ENCODE peak calls at places on chromosomes 7 and 10, in six cellular contexts. Y is SK-N-SH, D is astrocyte, X is MM.1S, C is HepG2, R is fibroblast of lung. F is an unnamed sample.

GRCh38 chr10:82576093-82576492 is 701.1 kb downstream of the NRG3 start:
- DNase-seq in Y (no peak), D (no peak), X (no peak), C (no peak), R (no peak), F (no peak)

GRCh38 chr10:124315599-124316270 is 103.0 kb downstream of the OAT start:
- DNase-seq in Y (no peak), D (no peak), X (no peak), C (no peak), R (no peak), F (no peak)

GRCh38 chr10:69801094-69801433 is 642 bp upstream of the COL13A1 start:
- DNase-seq in Y (peak; percentile 73), D (no peak), X (peak; percentile 40), C (peak; percentile 10), R (peak; percentile 62), F (peak; percentile 70)

GRCh38 chr10:3098689-3099088 is 31.3 kb downstream of the PFKP start:
- DNase-seq in Y (no peak), D (no peak), X (no peak), C (no peak), R (no peak), F (no peak)

GRCh38 chr10:3584926-3585784 is 199.9 kb downstream of the KLF6 start:
- DNase-seq in Y (no peak), D (no peak), X (no peak), C (no peak), R (no peak), F (no peak)

GRCh38 chr7:42407828-42408227 is 170.8 kb upstream of the GLI3 start:
- DNase-seq in Y (no peak), D (no peak), X (no peak), C (no peak), R (no peak), F (no peak)

GRCh38 chr7:129969881-129970446 is 17.2 kb upstream of the UBE2H start:
- DNase-seq in Y (no peak), D (peak; percentile 94), X (no peak), C (no peak), R (no peak), F (peak; percentile 77)

GRCh38 chr7:148505955-148506354 is 84.6 kb upstream of the C7orf33 start:
- DNase-seq in Y (no peak), D (no peak), X (no peak), C (no peak), R (no peak), F (no peak)

GRCh38 chr7:14687777-14688176 is 214.8 kb downstream of the DGKB start:
- DNase-seq in Y (peak; percentile 68), D (peak; percentile 58), X (peak; percentile 38), C (no peak), R (peak; percentile 15), F (no peak)

GRCh38 chr10:45461034-45461433 is 87.0 kb downstream of the ALOX5 start:
- DNase-seq in Y (no peak), D (no peak), X (peak; percentile 59), C (no peak), R (no peak), F (no peak)

GRCh38 chr7:108515013-108515412 is 10.9 kb downstream of the PNPLA8 start:
- DNase-seq in Y (no peak), D (no peak), X (no peak), C (no peak), R (peak; percentile 67), F (no peak)

GRCh38 chr10:12656518-12657142 is 307.3 kb downstream of the CAMK1D start:
- DNase-seq in Y (peak; percentile 56), D (peak; percentile 50), X (peak; percentile 63), C (peak; percentile 37), R (peak; percentile 81), F (peak; percentile 69)

GRCh38 chr7:5636914-5637313 is 144.5 kb downstream of the RNF216 start:
- DNase-seq in Y (peak; percentile 50), D (peak; percentile 90), X (no peak), C (no peak), R (peak; percentile 85), F (peak; percentile 97)

GRCh38 chr10:7343040-7343439 is 67.8 kb downstream of the SFMBT2 start:
- DNase-seq in Y (no peak), D (no peak), X (no peak), C (no peak), R (no peak), F (no peak)

DNA sequence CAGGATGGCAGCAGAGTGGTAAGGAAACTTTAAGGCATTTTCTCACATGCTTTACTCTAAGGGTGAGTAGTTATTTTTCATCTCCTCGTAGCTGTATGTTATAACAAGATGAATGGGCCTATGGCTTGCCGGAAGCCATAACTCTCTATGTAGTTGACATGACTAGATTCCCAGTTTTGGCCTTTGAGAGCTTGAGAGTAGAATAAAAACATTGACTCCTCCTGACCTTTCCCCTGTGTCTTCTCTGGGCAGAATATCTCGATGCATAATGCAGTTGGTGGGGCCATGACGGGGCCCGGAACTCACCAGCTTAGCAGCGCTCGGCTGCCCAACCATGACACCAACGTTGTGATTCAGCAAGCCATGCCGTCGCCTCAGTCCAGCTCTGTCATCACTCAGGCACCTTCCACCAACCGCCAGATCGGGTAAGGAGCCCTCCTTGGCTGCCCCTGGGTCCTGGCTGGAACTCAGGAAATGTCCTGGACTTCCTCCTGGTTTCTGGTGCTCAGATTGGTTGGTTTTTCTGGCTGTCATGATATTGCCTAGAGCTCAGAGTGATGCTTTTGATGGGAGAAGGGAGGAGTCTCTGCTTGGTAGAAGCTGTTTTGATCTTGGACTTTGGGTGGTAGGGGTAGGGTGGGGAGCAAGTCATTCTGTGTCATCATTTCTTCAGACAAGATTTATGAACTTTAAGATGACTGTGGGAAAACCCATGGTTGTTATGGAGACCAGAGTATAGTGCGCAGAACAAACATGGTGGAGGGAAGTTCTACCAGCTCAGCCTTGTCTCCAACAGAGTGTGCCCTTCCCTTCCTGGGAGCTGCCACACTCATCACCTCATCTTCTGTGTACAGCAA is 158.0 kb downstream of the CREB5 start:
- DNase-seq in Y (no peak), D (no peak), X (no peak), C (no peak), R (no peak), F (no peak)
- H2AFZ ChIP-seq in Y (no peak overlapping the region), D (no peak overlapping the region), X (no peak overlapping the region), C (no peak overlapping the region), R (no peak overlapping the region), F (peak overlapping the region; percentile 57)

DNA sequence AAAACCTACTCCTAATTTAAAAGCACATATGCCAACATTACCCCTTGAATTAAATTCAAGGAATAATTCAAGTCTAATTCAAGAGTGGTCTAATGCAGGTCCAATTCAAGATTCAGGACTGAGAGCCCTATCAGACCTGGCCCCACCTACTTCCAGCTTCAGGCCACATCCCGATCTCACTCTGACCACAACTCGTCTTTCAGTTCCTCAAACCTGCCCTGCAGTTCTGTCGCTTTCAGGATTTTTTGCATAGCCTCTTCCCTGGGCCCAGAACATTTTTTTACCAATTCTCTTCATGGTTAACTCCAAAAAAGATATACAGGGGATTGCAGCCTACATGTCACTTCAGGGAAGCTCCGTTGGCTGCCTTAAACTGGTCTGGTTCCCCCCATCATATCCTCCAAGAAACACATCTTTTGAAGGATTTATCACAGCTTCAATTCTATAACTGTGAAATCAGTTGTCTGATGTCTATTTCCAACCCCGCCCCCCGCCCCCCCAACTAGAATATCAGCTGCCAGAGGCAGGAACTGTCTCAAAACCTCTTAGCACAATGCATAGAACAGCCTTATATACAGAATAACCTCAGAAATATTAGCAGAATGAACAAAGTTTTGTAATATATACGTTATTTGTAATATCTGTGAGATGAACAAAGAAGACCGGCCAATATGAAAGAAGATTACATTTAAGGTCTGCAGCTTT is 20.8 kb downstream of the CCDC6 start:
- DNase-seq in Y (no peak), D (no peak), X (peak; percentile 79), C (no peak), R (no peak), F (no peak)
- H3K27ac ChIP-seq in Y (no peak overlapping the region), D (no peak overlapping the region), X (peak overlapping the region; percentile 46), C (no peak overlapping the region), R (no peak overlapping the region), F (no peak overlapping the region)

GRCh38 chr10:88152720-88153119 is 289.3 kb downstream of the PTEN start:
- DNase-seq in Y (peak; percentile 61), D (peak; percentile 94), X (peak; percentile 55), C (no peak), R (peak; percentile 77), F (peak; percentile 99)
- H2AFZ ChIP-seq in Y (peak overlapping the region; percentile 7), D (peak overlapping the region; percentile 31), X (no peak overlapping the region), C (no peak overlapping the region), R (peak overlapping the region; percentile 24), F (peak overlapping the region; percentile 15)

DNA sequence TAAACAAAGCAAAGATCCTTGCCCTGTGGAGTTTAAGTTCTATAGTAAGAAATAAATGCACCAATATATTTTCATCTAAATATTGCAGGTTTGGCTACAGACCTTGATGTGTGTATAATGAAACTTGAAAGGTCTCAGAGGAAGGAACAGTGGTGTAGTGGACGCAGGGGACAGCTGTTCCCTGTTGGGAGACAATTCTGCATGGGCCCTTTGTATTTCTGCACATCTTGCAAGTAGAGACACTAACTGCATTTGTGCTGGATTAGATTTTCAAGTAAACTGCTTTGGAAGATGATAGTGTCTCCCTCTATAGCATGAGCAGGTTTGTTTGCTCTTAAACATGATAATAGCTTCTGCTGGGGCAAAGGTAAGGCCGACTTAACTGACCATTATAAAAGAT is 57.5 kb upstream of the FAM133B start:
- DNase-seq in Y (no peak), D (no peak), X (no peak), C (no peak), R (no peak), F (no peak)
- H3K27ac ChIP-seq in Y (no peak overlapping the region), D (no peak overlapping the region), X (no peak overlapping the region), C (no peak overlapping the region), R (no peak overlapping the region), F (no peak overlapping the region)

F was measured in GM23248.